ENCODE peak calls at places on chromosomes 11 and 22, in eight cellular contexts. E, Q, I, D, K, V, Z and M are unnamed samples. For H3K4me1, the result is how much of the 10 kb centered on the place peaks cover.

GRCh38 chr11:76605338-76606074 is 65.0 kb downstream of the LRRC32 start:
- DNase-seq in Z (peak), V (no peak), K (no peak), I (no peak), Q (no peak), E (no peak), D (no peak), M (no peak)

GRCh38 chr11:10208045-10208674 is 85.9 kb downstream of the SBF2 start:
- DNase-seq in E (no peak), D (no peak), Z (no peak), I (peak), K (no peak), V (no peak), Q (no peak), M (no peak)

GRCh38 chr11:66418986-66419308 is 1.9 kb upstream of the NPAS4 start:
- DNase-seq in E (no peak), Z (no peak), D (no peak), Q (no peak), K (no peak), V (no peak), I (no peak), M (no peak)

GRCh38 chr11:128195057-128195751 is 392.2 kb downstream of the ETS1 start:
- DNase-seq in I (no peak), D (no peak), K (no peak), V (no peak), E (no peak), Z (no peak), Q (no peak), M (no peak)

GRCh38 chr11:102322560-102322959 is 5.3 kb downstream of the BIRC3 start:
- DNase-seq in V (no peak), E (no peak), Z (no peak), Q (no peak), I (no peak), D (no peak), K (no peak), M (no peak)

GRCh38 chr11:2787816-2788750 is 88.3 kb upstream of the KCNQ1OT1 start:
- DNase-seq in E (no peak), V (no peak), K (peak), D (no peak), Q (peak), I (peak), Z (peak), M (no peak)

GRCh38 chr22:27534720-27535125 is 266.8 kb downstream of the MN1 start:
- DNase-seq in V (no peak), D (no peak), K (no peak), Q (no peak), E (no peak), Z (no peak), I (peak), M (no peak)

GRCh38 chr11:65207918-65208784 is 26.4 kb downstream of the CAPN1 start:
- DNase-seq in I (no peak), K (no peak), Z (no peak), D (peak), E (no peak), V (no peak), Q (no peak), M (no peak)

GRCh38 chr11:70688142-70688541 is 289.8 kb downstream of the CTTN start:
- DNase-seq in Z (no peak), I (no peak), V (no peak), E (no peak), D (no peak), K (no peak), Q (no peak), M (no peak)

GRCh38 chr22:27853404-27853803 is 51.8 kb upstream of the MN1 start:
- DNase-seq in E (no peak), K (no peak), I (no peak), D (no peak), Z (no peak), V (peak), Q (no peak), M (no peak)

GRCh38 chr11:128859563-128860441 is 7.3 kb downstream of the KCNJ1 start:
- DNase-seq in D (peak), K (peak), V (peak), Z (no peak), Q (peak), E (peak), I (peak), M (peak)

GRCh38 chr11:120068114-120068573 is 69.8 kb downstream of the TRIM29 start:
- DNase-seq in V (no peak), K (no peak), I (no peak), E (no peak), Z (peak), D (no peak), Q (no peak), M (no peak)

GRCh38 chr22:21078916-21079315 is 33.2 kb downstream of the LRRC74B start:
- DNase-seq in E (no peak), V (no peak), K (no peak), I (no peak), Z (no peak), D (no peak), Q (no peak), M (no peak)

GRCh38 chr22:38941488-38941987 is 15.9 kb upstream of the APOBEC3A start:
- DNase-seq in V (peak), I (no peak), K (no peak), E (no peak), D (no peak), Q (no peak), Z (peak), M (no peak)

GRCh38 chr11:82229346-82229745 is 504.3 kb downstream of the FAM181B start:
- DNase-seq in V (peak), K (no peak), D (no peak), E (no peak), Z (no peak), Q (no peak), I (peak), M (no peak)

GRCh38 chr11:21888814-21889213 is 304.1 kb upstream of the ANO5 start:
- DNase-seq in Q (no peak), E (no peak), Z (no peak), K (no peak), D (no peak), I (no peak), V (no peak), M (no peak)

GRCh38 chr22:16658068-16658467 is 65.5 kb upstream of the CCT8L2 start:
- DNase-seq in K (no peak), Z (no peak), Q (no peak), D (no peak), E (no peak), V (no peak), I (no peak), M (no peak)

GRCh38 chr11:47185305-47186075 is 744 bp downstream of the PACSIN3 start:
- DNase-seq in K (peak), V (peak), I (peak), Q (peak), Z (peak), E (no peak), D (peak), M (peak)

GRCh38 chr11:120563698-120564572 is 52.4 kb downstream of the GRIK4 start:
- DNase-seq in Q (peak), K (no peak), E (no peak), V (peak), I (no peak), D (no peak), Z (no peak), M (no peak)

GRCh38 chr11:57219021-57219627 is 17.9 kb downstream of the APLNR start:
- DNase-seq in K (no peak), V (peak), Z (no peak), I (no peak), Q (no peak), E (no peak), D (no peak), M (no peak)

GRCh38 chr11:17476317-17477083 is at the start of gene ABCC8:
- DNase-seq in E (no peak), V (no peak), Q (no peak), K (no peak), I (no peak), Z (no peak), D (no peak), M (no peak)

GRCh38 chr11:117319214-117319840 is 3.3 kb upstream of the BACE1 start:
- DNase-seq in Q (no peak), Z (no peak), V (no peak), I (no peak), E (no peak), D (no peak), K (no peak), M (no peak)

GRCh38 chr11:83566948-83567347 is 280.8 kb upstream of the CCDC90B start:
- DNase-seq in V (no peak), D (no peak), Z (no peak), K (no peak), Q (no peak), E (no peak), I (no peak), M (no peak)

GRCh38 chr22:24216541-24217209 is 28.2 kb downstream of the GGT5 start:
- DNase-seq in Q (no peak), K (no peak), E (no peak), V (no peak), I (no peak), D (no peak), Z (no peak), M (no peak)

GRCh38 chr11:117145393-117145761 is 1.3 kb downstream of the PAFAH1B2 start:
- DNase-seq in Z (no peak), V (peak), D (no peak), E (no peak), K (no peak), Q (no peak), I (peak), M (peak)

GRCh38 chr11:83836883-83837654 is 550.9 kb upstream of the CCDC90B start:
- DNase-seq in K (no peak), V (peak), I (peak), E (no peak), D (peak), Z (no peak), Q (peak), M (no peak)

GRCh38 chr11:12868315-12869073 is 140.6 kb upstream of the RASSF10 start:
- DNase-seq in D (no peak), Q (no peak), Z (no peak), I (no peak), K (no peak), E (no peak), V (no peak), M (no peak)

GRCh38 chr11:106176817-106177216 is 99.4 kb downstream of the AASDHPPT start:
- DNase-seq in Z (no peak), D (no peak), K (no peak), E (no peak), V (no peak), I (no peak), Q (no peak), M (no peak)

DNA sequence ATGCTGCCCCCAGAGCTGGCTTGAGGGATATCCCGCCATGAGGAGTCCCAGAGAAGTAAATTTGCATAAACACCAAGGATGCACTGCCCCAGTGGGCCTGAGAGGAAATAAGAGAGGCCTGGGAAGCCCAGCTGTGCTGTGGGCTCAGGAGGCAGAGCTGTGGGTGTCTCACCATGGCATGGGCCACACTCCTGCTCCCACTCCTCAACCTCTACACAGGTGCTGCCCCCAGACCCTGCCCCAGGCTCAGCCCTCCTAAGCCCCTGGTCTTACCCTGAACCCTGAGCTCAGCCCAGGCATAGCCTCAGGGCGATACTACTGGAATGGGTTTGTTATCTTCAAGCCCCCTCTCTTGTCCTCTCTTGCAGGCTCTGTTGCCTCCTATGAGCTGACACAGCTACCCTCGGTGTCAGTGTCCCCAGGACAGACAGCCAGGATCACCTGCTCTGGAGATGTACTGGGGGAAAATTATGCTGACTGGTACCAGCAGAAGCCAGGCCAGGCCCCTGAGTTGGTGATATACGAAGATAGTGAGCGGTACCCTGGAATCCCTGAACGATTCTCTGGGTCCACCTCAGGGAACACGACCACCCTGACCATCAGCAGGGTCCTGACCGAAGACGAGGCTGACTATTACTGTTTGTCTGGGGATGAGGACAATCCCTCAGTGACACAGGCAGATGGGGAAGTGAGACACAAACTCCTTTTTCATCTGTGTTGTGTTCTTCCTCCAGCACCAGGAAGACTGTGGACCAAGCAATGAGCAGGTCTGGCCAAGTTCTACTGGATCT is 59.9 kb downstream of the GGTLC2 start:
- DNase-seq in K (no peak), Z (no peak), Q (no peak), D (peak), I (no peak), E (no peak), V (no peak), M (no peak)
- H3K4me1 ChIP-seq in K (under half), Z (under half), Q (under half), D (under half), I (under half), E (under half), V (under half), M (under half)

GRCh38 chr22:50701428-50702154 is 29.0 kb downstream of the SHANK3 start:
- DNase-seq in D (peak), Z (no peak), Q (peak), E (no peak), I (no peak), K (peak), V (no peak), M (no peak)

GRCh38 chr22:50702261-50702671 is 29.6 kb downstream of the SHANK3 start:
- DNase-seq in Z (no peak), I (no peak), E (no peak), D (peak), Q (peak), K (peak), V (no peak), M (no peak)

GRCh38 chr22:50704510-50705218 is 32.0 kb downstream of the SHANK3 start:
- DNase-seq in D (peak), Z (no peak), V (no peak), Q (peak), K (peak), I (no peak), E (no peak), M (no peak)

GRCh38 chr22:50703726-50704509 is 31.3 kb downstream of the SHANK3 start:
- DNase-seq in I (no peak), Q (peak), K (peak), Z (no peak), E (no peak), V (no peak), D (peak), M (no peak)

GRCh38 chr22:50702821-50703725 is 30.4 kb downstream of the SHANK3 start:
- DNase-seq in Z (no peak), Q (peak), K (peak), V (no peak), I (no peak), D (peak), E (no peak), M (no peak)
- TF ChIP-seq POLR2A in Z (no peak), Q (no peak), K (no peak), V (no peak), I (no peak), D (no peak), E (no peak), M (no peak)

DNA sequence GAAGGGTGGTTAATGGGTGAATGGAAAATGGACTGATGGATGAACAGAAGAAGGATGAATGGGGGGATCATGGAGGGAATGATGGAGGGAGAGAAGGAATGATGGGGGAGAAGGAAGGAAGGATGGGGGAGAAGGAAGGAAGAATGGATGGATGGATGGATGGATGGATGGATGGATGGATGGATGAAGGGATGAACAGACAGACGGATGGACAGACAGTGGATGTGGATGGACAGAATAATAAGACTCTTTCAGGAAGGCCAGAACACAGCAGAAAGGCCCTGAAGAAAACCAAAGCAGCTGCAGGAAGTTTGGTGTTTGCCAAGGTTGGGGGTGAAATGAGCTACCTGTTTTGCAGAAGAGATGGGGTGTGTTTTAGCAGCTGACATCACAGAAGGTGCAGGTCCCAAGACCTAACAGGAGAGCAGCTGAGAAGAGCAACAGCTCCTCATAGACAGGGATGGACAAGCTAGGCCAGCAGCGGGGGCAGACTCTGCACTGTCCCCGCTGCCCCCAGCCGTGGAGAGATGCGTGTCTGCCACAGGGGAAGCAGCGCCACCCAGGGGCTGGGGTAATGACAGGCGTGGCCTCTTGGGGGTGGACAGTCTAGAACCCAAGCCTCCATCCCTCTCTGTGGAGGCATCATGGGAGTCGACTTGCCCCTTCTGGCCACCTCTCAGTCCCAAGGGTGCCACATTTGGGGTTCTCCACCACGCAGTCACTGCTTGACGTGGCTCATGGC is 17.9 kb downstream of the C1QTNF6 start:
- DNase-seq in E (no peak), V (peak), K (peak), Q (no peak), I (no peak), D (peak), Z (no peak), M (peak)
- H3K27ac ChIP-seq in E (peak), V (no peak), K (no peak), Q (no peak), I (no peak), D (no peak), Z (no peak), M (no peak)

DNA sequence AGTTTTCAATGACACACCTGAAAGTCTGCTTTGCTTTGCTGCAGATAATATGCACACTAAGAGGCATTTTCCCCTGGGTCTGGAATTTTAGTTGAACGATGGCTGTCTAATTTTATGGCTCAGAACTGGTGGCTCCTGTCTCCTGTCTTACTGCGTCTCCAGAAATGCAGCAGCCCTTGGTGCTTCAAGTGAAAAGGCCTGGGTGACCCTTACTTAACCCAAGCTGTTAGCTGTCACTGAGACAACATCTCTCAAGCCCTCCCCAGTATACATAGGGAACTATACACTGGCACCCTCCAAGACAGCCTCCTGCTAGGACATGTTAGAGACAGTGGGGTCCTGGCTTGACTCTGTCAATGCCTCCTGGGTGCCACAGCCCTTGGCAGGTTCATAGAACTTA is 57.6 kb upstream of the CSNK2A3 start:
- DNase-seq in K (no peak), V (no peak), E (no peak), Z (no peak), D (no peak), I (no peak), Q (no peak), M (no peak)
- H3K4me1 ChIP-seq in K (under half), V (under half), E (under half), Z (under half), D (under half), I (under half), Q (under half), M (under half)